ENCODE peak calls at places on chromosomes 4 and X, in eight cellular contexts. D, X, E, G, A, N, U and R are unnamed samples.

GRCh38 chrX:34918091-34918736 is 24.4 kb upstream of the FAM47B start:
- DNase-seq in D (no peak), X (no peak), E (no peak), G (no peak), A (no peak), N (no peak), U (peak; percentile 66), R (no peak)

GRCh38 chr4:6200922-6201362 is 593 bp upstream of the JAKMIP1 start:
- DNase-seq in D (no peak), X (no peak), E (no peak), G (no peak), A (no peak), N (no peak), U (no peak), R (no peak)

GRCh38 chr4:175412161-175412560 is 399.9 kb downstream of the GPM6A start:
- DNase-seq in D (no peak), X (no peak), E (no peak), G (no peak), A (no peak), N (no peak), U (peak; percentile 64), R (no peak)

GRCh38 chr4:175770555-175770954 is 41.5 kb downstream of the GPM6A start:
- DNase-seq in D (no peak), X (no peak), E (no peak), G (no peak), A (no peak), N (no peak), U (no peak), R (no peak)

GRCh38 chr4:121072080-121072835 is at the start of gene NDNF:
- DNase-seq in D (peak; percentile 34), X (no peak), E (no peak), G (peak; percentile 36), A (peak; percentile 23), N (peak; percentile 68), U (peak; percentile 6), R (peak; percentile 57)

GRCh38 chr4:117156806-117157205 is 71.4 kb upstream of the TRAM1L1 start:
- DNase-seq in D (no peak), X (no peak), E (no peak), G (no peak), A (no peak), N (no peak), U (no peak), R (no peak)

GRCh38 chrX:132267392-132267791 is 48.1 kb upstream of the RAP2C start:
- DNase-seq in D (no peak), X (no peak), E (no peak), G (peak; percentile 42), A (no peak), N (no peak), U (no peak), R (no peak)

GRCh38 chr4:8756816-8757215 is 114.8 kb downstream of the HMX1 start:
- DNase-seq in D (no peak), X (no peak), E (no peak), G (no peak), A (no peak), N (no peak), U (no peak), R (no peak)

GRCh38 chr4:945274-946102 is 13.2 kb downstream of the TMEM175 start:
- DNase-seq in D (no peak), X (no peak), E (no peak), G (no peak), A (no peak), N (no peak), U (no peak), R (peak; percentile 24)

GRCh38 chr4:7756561-7757355 is 182.9 kb downstream of the AFAP1 start:
- DNase-seq in D (no peak), X (no peak), E (no peak), G (no peak), A (no peak), N (no peak), U (no peak), R (no peak)

GRCh38 chrX:15524417-15524816 is 23.8 kb downstream of the BMX start:
- DNase-seq in D (no peak), X (no peak), E (no peak), G (no peak), A (no peak), N (no peak), U (peak; percentile 12), R (no peak)

GRCh38 chr4:187006189-187006618 is 282.5 kb upstream of the FAT1 start:
- DNase-seq in D (no peak), X (no peak), E (no peak), G (no peak), A (no peak), N (no peak), U (peak; percentile 73), R (no peak)

GRCh38 chrX:108699368-108699767 is 37.0 kb downstream of the IRS4 start:
- DNase-seq in D (no peak), X (peak; percentile 7), E (no peak), G (peak; percentile 38), A (no peak), N (no peak), U (peak; percentile 14), R (peak; percentile 0)

GRCh38 chrX:71623105-71623450 is 4.8 kb upstream of the CXCR3 start:
- DNase-seq in D (no peak), X (no peak), E (no peak), G (no peak), A (no peak), N (no peak), U (no peak), R (no peak)

GRCh38 chr4:40377462-40378385 is 42.6 kb downstream of the CHRNA9 start:
- DNase-seq in D (no peak), X (no peak), E (no peak), G (no peak), A (no peak), N (no peak), U (peak; percentile 27), R (no peak)

GRCh38 chrX:106752101-106752678 is 25.7 kb downstream of the RNF128 start:
- DNase-seq in D (no peak), X (no peak), E (no peak), G (peak; percentile 1), A (no peak), N (no peak), U (peak; percentile 7), R (no peak)

GRCh38 chr4:1215347-1216075 is 33.4 kb downstream of the CTBP1 start:
- DNase-seq in D (no peak), X (no peak), E (no peak), G (no peak), A (no peak), N (peak; percentile 47), U (no peak), R (no peak)

GRCh38 chr4:64538219-64538618 is 129.0 kb upstream of the TECRL start:
- DNase-seq in D (no peak), X (no peak), E (no peak), G (no peak), A (no peak), N (peak; percentile 31), U (no peak), R (no peak)

GRCh38 chr4:6329478-6330383 is 60.1 kb downstream of the WFS1 start:
- DNase-seq in D (no peak), X (no peak), E (no peak), G (no peak), A (no peak), N (no peak), U (no peak), R (no peak)

GRCh38 chr4:86939737-86940141 is 4.9 kb downstream of the AFF1 start:
- DNase-seq in D (no peak), X (no peak), E (no peak), G (no peak), A (no peak), N (no peak), U (no peak), R (no peak)

GRCh38 chr4:165383757-165384156 is 4.9 kb downstream of the CPE start:
- DNase-seq in D (no peak), X (no peak), E (no peak), G (peak; percentile 92), A (no peak), N (no peak), U (no peak), R (no peak)

GRCh38 chrX:145532176-145532780 is 285.0 kb downstream of the SPANXN1 start:
- DNase-seq in D (no peak), X (no peak), E (no peak), G (no peak), A (no peak), N (no peak), U (no peak), R (no peak)

GRCh38 chrX:153411255-153411987 is at the start of gene ZFP92:
- DNase-seq in D (peak; percentile 14), X (no peak), E (peak; percentile 64), G (no peak), A (peak; percentile 12), N (no peak), U (no peak), R (no peak)

GRCh38 chr4:13921805-13922204 is 294.3 kb upstream of the BOD1L1 start:
- DNase-seq in D (no peak), X (no peak), E (no peak), G (no peak), A (no peak), N (no peak), U (peak; percentile 69), R (no peak)

GRCh38 chrX:17547658-17548057 is 172.7 kb downstream of the NHS start:
- DNase-seq in D (no peak), X (no peak), E (no peak), G (peak; percentile 52), A (no peak), N (no peak), U (peak; percentile 91), R (no peak)

GRCh38 chr4:89303177-89303576 is 4.4 kb downstream of the GPRIN3 start:
- DNase-seq in D (no peak), X (no peak), E (no peak), G (no peak), A (no peak), N (no peak), U (no peak), R (no peak)

GRCh38 chrX:153539171-153539978 is 21.9 kb downstream of the ATP2B3 start:
- DNase-seq in D (peak; percentile 53), X (peak; percentile 85), E (peak; percentile 56), G (no peak), A (peak; percentile 19), N (peak; percentile 82), U (peak; percentile 44), R (peak; percentile 45)

GRCh38 chr4:69823481-69824186 is 36.3 kb downstream of the SULT1E1 start:
- DNase-seq in D (no peak), X (peak; percentile 12), E (no peak), G (peak; percentile 67), A (peak; percentile 28), N (no peak), U (peak; percentile 6), R (no peak)

GRCh38 chr4:131978120-131978519 is 1171.0 kb upstream of the PCDH10 start:
- DNase-seq in D (no peak), X (no peak), E (no peak), G (no peak), A (no peak), N (no peak), U (no peak), R (no peak)

GRCh38 chr4:180434131-180434895 is 1808.9 kb upstream of the TENM3 start:
- DNase-seq in D (no peak), X (no peak), E (peak; percentile 1), G (no peak), A (no peak), N (no peak), U (no peak), R (no peak)